ENCODE peak calls at places on chromosomes 12 and 14, in four cellular contexts. One of them, this sample, is unnamed.

GRCh38 chr12:71800177-71800576 is 39.4 kb upstream of the TBC1D15 start:
- DNase-seq in AG04449: no peak
- DNase-seq in fibroblast of pulmonary artery: no peak
- DNase-seq in left ventricle myocardium inferior: no peak
- DNase-seq in this sample: no peak

GRCh38 chr14:78974691-78975090 is 804.5 kb downstream of the NRXN3 start:
- DNase-seq in AG04449: no peak
- DNase-seq in fibroblast of pulmonary artery: peak; percentile 75
- DNase-seq in left ventricle myocardium inferior: no peak
- DNase-seq in this sample: no peak

GRCh38 chr14:53055003-53055402 is 98.1 kb downstream of the DDHD1 start:
- DNase-seq in AG04449: no peak
- DNase-seq in fibroblast of pulmonary artery: peak; percentile 79
- DNase-seq in left ventricle myocardium inferior: no peak
- DNase-seq in this sample: peak; percentile 48

GRCh38 chr12:52676163-52676562 is 4.0 kb downstream of the KRT1 start:
- DNase-seq in AG04449: no peak
- DNase-seq in fibroblast of pulmonary artery: no peak
- DNase-seq in left ventricle myocardium inferior: no peak
- DNase-seq in this sample: no peak

GRCh38 chr12:76003263-76003640 is 28.3 kb downstream of the PHLDA1 start:
- DNase-seq in AG04449: no peak
- DNase-seq in fibroblast of pulmonary artery: no peak
- DNase-seq in left ventricle myocardium inferior: no peak
- DNase-seq in this sample: no peak

GRCh38 chr14:53921027-53921426 is 35.6 kb downstream of the BMP4 start:
- DNase-seq in AG04449: no peak
- DNase-seq in fibroblast of pulmonary artery: no peak
- DNase-seq in left ventricle myocardium inferior: no peak
- DNase-seq in this sample: no peak

GRCh38 chr12:105341010-105341409 is 10.5 kb downstream of the C12orf75 start:
- DNase-seq in AG04449: no peak
- DNase-seq in fibroblast of pulmonary artery: peak; percentile 42
- DNase-seq in left ventricle myocardium inferior: no peak
- DNase-seq in this sample: no peak

GRCh38 chr12:57864382-57864781 is 17.9 kb upstream of the CTDSP2 start:
- DNase-seq in AG04449: no peak
- DNase-seq in fibroblast of pulmonary artery: no peak
- DNase-seq in left ventricle myocardium inferior: no peak
- DNase-seq in this sample: no peak

GRCh38 chr14:79665556-79665955 is 545.7 kb downstream of the DIO2 start:
- DNase-seq in AG04449: no peak
- DNase-seq in fibroblast of pulmonary artery: no peak
- DNase-seq in left ventricle myocardium inferior: no peak
- DNase-seq in this sample: no peak

GRCh38 chr12:53743277-53744129 is 8.3 kb downstream of the CISTR start:
- DNase-seq in AG04449: no peak
- DNase-seq in fibroblast of pulmonary artery: peak; percentile 62
- DNase-seq in left ventricle myocardium inferior: no peak
- DNase-seq in this sample: peak; percentile 50

GRCh38 chr12:47858511-47859266 is 39.0 kb upstream of the HDAC7 start:
- DNase-seq in AG04449: no peak
- DNase-seq in fibroblast of pulmonary artery: no peak
- DNase-seq in left ventricle myocardium inferior: no peak
- DNase-seq in this sample: no peak

GRCh38 chr12:120048258-120048657 is 59.2 kb downstream of the BICDL1 start:
- DNase-seq in AG04449: no peak
- DNase-seq in fibroblast of pulmonary artery: no peak
- DNase-seq in left ventricle myocardium inferior: no peak
- DNase-seq in this sample: no peak

GRCh38 chr12:31589896-31590729 is 823 bp downstream of the DENND5B start:
- DNase-seq in AG04449: no peak
- DNase-seq in fibroblast of pulmonary artery: peak; percentile 72
- DNase-seq in left ventricle myocardium inferior: peak; percentile 73
- DNase-seq in this sample: no peak

GRCh38 chr12:122059203-122059960 is 19.2 kb upstream of the MLXIP start:
- DNase-seq in AG04449: no peak
- DNase-seq in fibroblast of pulmonary artery: no peak
- DNase-seq in left ventricle myocardium inferior: no peak
- DNase-seq in this sample: no peak

GRCh38 chr12:54053625-54054441 is at the start of gene HOXC4:
- DNase-seq in AG04449: no peak
- DNase-seq in fibroblast of pulmonary artery: peak; percentile 35
- DNase-seq in left ventricle myocardium inferior: no peak
- DNase-seq in this sample: peak; percentile 55

GRCh38 chr12:102816816-102817434 is 100.1 kb downstream of the PAH start:
- DNase-seq in AG04449: peak; percentile 3
- DNase-seq in fibroblast of pulmonary artery: peak; percentile 44
- DNase-seq in left ventricle myocardium inferior: no peak
- DNase-seq in this sample: peak; percentile 19

GRCh38 chr12:104951759-104952509 is 6.2 kb downstream of the SLC41A2 start:
- DNase-seq in AG04449: no peak
- DNase-seq in fibroblast of pulmonary artery: peak; percentile 53
- DNase-seq in left ventricle myocardium inferior: no peak
- DNase-seq in this sample: no peak

GRCh38 chr14:94581127-94581999 is at the start of gene SERPINA5:
- DNase-seq in AG04449: no peak
- DNase-seq in fibroblast of pulmonary artery: peak; percentile 45
- DNase-seq in left ventricle myocardium inferior: peak; percentile 55
- DNase-seq in this sample: no peak

GRCh38 chr12:53076461-53076860 is 2.7 kb downstream of the SPRYD3 start:
- DNase-seq in AG04449: no peak
- DNase-seq in fibroblast of pulmonary artery: no peak
- DNase-seq in left ventricle myocardium inferior: no peak
- DNase-seq in this sample: no peak

GRCh38 chr12:31853520-31853919 is 105.7 kb upstream of the RESF1 start:
- DNase-seq in AG04449: no peak
- DNase-seq in fibroblast of pulmonary artery: peak; percentile 48
- DNase-seq in left ventricle myocardium inferior: no peak
- DNase-seq in this sample: no peak

GRCh38 chr12:132503611-132504204 is 13.8 kb downstream of the FBRSL1 start:
- DNase-seq in AG04449: no peak
- DNase-seq in fibroblast of pulmonary artery: peak; percentile 39
- DNase-seq in left ventricle myocardium inferior: no peak
- DNase-seq in this sample: no peak

GRCh38 chr14:66009104-66009503 is 477.1 kb upstream of the CCDC196 start:
- DNase-seq in AG04449: peak; percentile 37
- DNase-seq in fibroblast of pulmonary artery: peak; percentile 97
- DNase-seq in left ventricle myocardium inferior: no peak
- DNase-seq in this sample: no peak

GRCh38 chr14:104746071-104746545 is 6.8 kb upstream of the SIVA1 start:
- DNase-seq in AG04449: no peak
- DNase-seq in fibroblast of pulmonary artery: no peak
- DNase-seq in left ventricle myocardium inferior: no peak
- DNase-seq in this sample: peak; percentile 67

GRCh38 chr14:88879016-88879415 is 54.6 kb downstream of the TTC8 start:
- DNase-seq in AG04449: peak; percentile 36
- DNase-seq in fibroblast of pulmonary artery: peak; percentile 93
- DNase-seq in left ventricle myocardium inferior: no peak
- DNase-seq in this sample: no peak

GRCh38 chr12:101570022-101570421 is 24.7 kb upstream of the MYBPC1 start:
- DNase-seq in AG04449: peak; percentile 31
- DNase-seq in fibroblast of pulmonary artery: peak; percentile 59
- DNase-seq in left ventricle myocardium inferior: no peak
- DNase-seq in this sample: peak; percentile 5

GRCh38 chr14:49959822-49960408 is 67.0 kb downstream of the ARF6 start:
- DNase-seq in AG04449: no peak
- DNase-seq in fibroblast of pulmonary artery: no peak
- DNase-seq in left ventricle myocardium inferior: no peak
- DNase-seq in this sample: peak; percentile 66

GRCh38 chr12:120710805-120711296 is 593 bp downstream of the UNC119B start:
- DNase-seq in AG04449: no peak
- DNase-seq in fibroblast of pulmonary artery: no peak
- DNase-seq in left ventricle myocardium inferior: no peak
- DNase-seq in this sample: no peak

GRCh38 chr14:105884808-105885281 is 358.5 kb downstream of the TMEM121 start:
- DNase-seq in AG04449: no peak
- DNase-seq in fibroblast of pulmonary artery: no peak
- DNase-seq in left ventricle myocardium inferior: no peak
- DNase-seq in this sample: no peak

GRCh38 chr12:59626382-59626781 is 30.6 kb downstream of the SLC16A7 start:
- DNase-seq in AG04449: no peak
- DNase-seq in fibroblast of pulmonary artery: no peak
- DNase-seq in left ventricle myocardium inferior: no peak
- DNase-seq in this sample: no peak

GRCh38 chr12:123528858-123529257 is 4.7 kb downstream of the RILPL1 start:
- DNase-seq in AG04449: no peak
- DNase-seq in fibroblast of pulmonary artery: no peak
- DNase-seq in left ventricle myocardium inferior: no peak
- DNase-seq in this sample: no peak

GRCh38 chr12:6697584-6698351 is 2.8 kb downstream of the PIANP start:
- DNase-seq in AG04449: no peak
- DNase-seq in fibroblast of pulmonary artery: peak; percentile 70
- DNase-seq in left ventricle myocardium inferior: no peak
- DNase-seq in this sample: no peak

GRCh38 chr14:19851365-19851764 is 23.6 kb upstream of the OR4K2 start:
- DNase-seq in AG04449: no peak
- DNase-seq in fibroblast of pulmonary artery: no peak
- DNase-seq in left ventricle myocardium inferior: no peak
- DNase-seq in this sample: no peak

GRCh38 chr14:68598621-68599447 is 194.0 kb downstream of the ZFP36L1 start:
- DNase-seq in AG04449: no peak
- DNase-seq in fibroblast of pulmonary artery: peak; percentile 98
- DNase-seq in left ventricle myocardium inferior: peak; percentile 71
- DNase-seq in this sample: no peak

DNA sequence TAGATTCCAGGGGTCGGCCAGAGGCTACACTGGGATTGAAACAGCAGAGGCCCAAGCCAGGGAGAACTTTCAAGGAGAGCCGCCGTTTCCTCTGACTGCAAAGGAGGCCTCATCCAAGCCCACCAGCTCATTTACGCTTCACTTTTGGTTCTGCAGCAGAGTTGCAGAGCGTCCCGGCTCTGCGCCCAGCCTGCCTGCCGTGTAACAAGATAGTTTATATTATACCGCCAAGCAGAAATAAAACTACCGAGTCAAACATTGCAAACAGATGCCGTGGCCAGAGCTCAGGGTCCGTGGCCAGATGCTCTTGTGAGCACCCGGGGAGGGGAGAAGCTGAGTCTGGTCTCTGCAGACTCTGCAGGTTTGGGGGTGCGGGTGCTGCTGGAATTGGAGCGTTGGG is 60.7 kb upstream of the TBX3 start:
- DNase-seq in AG04449: no peak
- DNase-seq in fibroblast of pulmonary artery: no peak
- DNase-seq in left ventricle myocardium inferior: no peak
- DNase-seq in this sample: no peak
- H3K4me3 ChIP-seq in AG04449: no peak overlapping the region
- H3K4me3 ChIP-seq in fibroblast of pulmonary artery: no peak overlapping the region
- H3K4me3 ChIP-seq in left ventricle myocardium inferior: no peak overlapping the region
- H3K4me3 ChIP-seq in this sample: no peak overlapping the region

GRCh38 chr12:15712823-15713663 is 76.1 kb downstream of the EPS8 start:
- DNase-seq in AG04449: no peak
- DNase-seq in fibroblast of pulmonary artery: no peak
- DNase-seq in left ventricle myocardium inferior: peak; percentile 27
- DNase-seq in this sample: no peak
- H3K4me3 ChIP-seq in AG04449: no peak overlapping the region
- H3K4me3 ChIP-seq in fibroblast of pulmonary artery: no peak overlapping the region
- H3K4me3 ChIP-seq in left ventricle myocardium inferior: peak overlapping the region; percentile 33
- H3K4me3 ChIP-seq in this sample: no peak overlapping the region

GRCh38 chr12:65784616-65785015 is 39.7 kb upstream of the HMGA2 start:
- DNase-seq in AG04449: no peak
- DNase-seq in fibroblast of pulmonary artery: no peak
- DNase-seq in left ventricle myocardium inferior: no peak
- DNase-seq in this sample: no peak
- H3K4me3 ChIP-seq in AG04449: no peak overlapping the region
- H3K4me3 ChIP-seq in fibroblast of pulmonary artery: no peak overlapping the region
- H3K4me3 ChIP-seq in left ventricle myocardium inferior: no peak overlapping the region
- H3K4me3 ChIP-seq in this sample: no peak overlapping the region

DNA sequence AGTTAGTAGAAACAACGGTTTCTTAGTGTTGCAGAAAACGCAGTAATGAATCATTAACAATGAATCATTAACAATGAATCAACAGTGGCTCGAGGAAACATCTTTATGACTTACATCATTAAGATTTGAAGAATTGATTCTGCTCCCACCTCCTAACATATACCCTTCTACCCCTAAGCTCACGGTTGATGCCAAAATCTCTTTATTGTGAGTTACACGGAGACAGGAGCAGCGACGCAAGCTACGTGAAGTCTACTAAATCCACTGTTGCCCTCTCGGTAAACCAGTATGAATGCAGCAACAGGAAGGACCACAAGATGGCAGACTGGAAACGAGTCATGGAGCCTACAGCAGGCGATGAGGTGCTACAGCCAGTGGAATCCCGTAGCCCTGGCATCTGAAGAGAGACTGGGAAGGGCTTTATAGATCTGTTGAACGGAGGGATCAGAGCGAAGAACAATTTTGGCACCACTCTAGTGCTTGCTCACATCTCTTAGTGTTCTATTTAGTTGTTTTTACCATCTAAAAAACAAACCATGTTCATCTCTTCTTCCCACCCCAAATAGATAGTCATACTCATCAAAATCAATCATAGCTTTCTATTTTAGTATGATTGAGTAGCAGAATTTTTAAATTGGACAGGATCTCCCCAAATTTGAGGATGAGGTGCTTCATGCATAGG is 332.7 kb downstream of the DUSP6 start:
- DNase-seq in AG04449: peak; percentile 34
- DNase-seq in fibroblast of pulmonary artery: peak; percentile 93
- DNase-seq in left ventricle myocardium inferior: peak; percentile 46
- DNase-seq in this sample: peak; percentile 82
- H3K4me3 ChIP-seq in AG04449: peak overlapping the region; percentile 52
- H3K4me3 ChIP-seq in fibroblast of pulmonary artery: peak overlapping the region; percentile 34
- H3K4me3 ChIP-seq in left ventricle myocardium inferior: peak overlapping the region; percentile 50
- H3K4me3 ChIP-seq in this sample: no peak overlapping the region

GRCh38 chr12:112422531-112422930 is 3.8 kb downstream of the PTPN11 start:
- DNase-seq in AG04449: no peak
- DNase-seq in fibroblast of pulmonary artery: peak; percentile 14
- DNase-seq in left ventricle myocardium inferior: no peak
- DNase-seq in this sample: no peak
- H3K4me3 ChIP-seq in AG04449: no peak overlapping the region
- H3K4me3 ChIP-seq in fibroblast of pulmonary artery: no peak overlapping the region
- H3K4me3 ChIP-seq in left ventricle myocardium inferior: peak overlapping the region; percentile 7
- H3K4me3 ChIP-seq in this sample: no peak overlapping the region

DNA sequence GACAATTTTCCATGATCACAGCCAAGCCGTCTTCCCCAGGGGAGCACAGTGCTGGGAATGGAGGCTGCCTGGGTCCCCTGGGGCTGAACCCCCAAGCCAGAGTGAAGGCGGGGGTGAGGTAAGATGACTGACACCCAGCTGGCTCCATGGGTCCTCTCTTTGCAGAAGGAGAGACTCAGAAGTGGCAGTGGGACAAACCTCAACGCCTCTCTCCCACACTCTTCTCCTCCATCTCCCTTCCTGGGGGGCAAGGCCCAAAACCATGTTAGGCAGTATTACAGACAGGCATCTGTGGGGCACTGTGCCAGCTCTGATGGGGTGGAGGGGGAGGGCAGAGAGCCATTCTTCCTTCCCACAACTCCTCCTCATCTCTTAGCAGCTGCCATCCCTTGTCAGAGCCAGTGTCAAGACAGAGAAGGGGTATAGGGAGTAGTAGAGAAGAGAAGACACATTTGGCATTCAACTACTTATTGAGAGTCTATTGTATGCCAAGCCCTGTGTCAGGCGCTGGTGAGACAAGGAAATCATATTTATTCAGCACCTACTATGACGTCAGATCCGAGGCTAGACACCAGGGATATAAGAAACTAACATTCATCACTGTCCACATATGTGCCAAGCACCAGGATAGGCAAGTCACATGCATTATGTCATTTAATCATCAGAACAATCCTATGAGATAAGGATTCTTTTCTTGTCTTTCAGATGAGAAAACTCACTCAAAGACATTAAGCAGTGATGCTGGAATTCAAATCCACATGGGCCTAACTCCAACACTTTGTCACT is 3.5 kb downstream of the ITGA7 start:
- DNase-seq in AG04449: no peak
- DNase-seq in fibroblast of pulmonary artery: no peak
- DNase-seq in left ventricle myocardium inferior: no peak
- DNase-seq in this sample: no peak
- H3K4me3 ChIP-seq in AG04449: no peak overlapping the region
- H3K4me3 ChIP-seq in fibroblast of pulmonary artery: no peak overlapping the region
- H3K4me3 ChIP-seq in left ventricle myocardium inferior: peak overlapping the region; percentile 80
- H3K4me3 ChIP-seq in this sample: no peak overlapping the region

This sample was measured in Jurkat, Clone E6-1.